ENCODE peak calls at places on chromosome 21, in eight cellular contexts. H is left ventricle myocardium inferior; W is Right ventricle myocardium superior; I is activated naive CD4-positive, alpha-beta T cell treated with Interleukin-2 at 50 U/mL for 16 hours; B is foreskin melanocyte; U is skeletal muscle cell; V is trophoblast cell; Y is esophagus squamous epithelium. T is an unnamed sample.
A peak's percentile ranks its signal among the peaks of the same experiment; 100 is the strongest.

GRCh38 chr21:45748593-45748992 is 105.1 kb downstream of the PCBP3 start:
- DNase-seq in H (no peak), W (no peak), I (no peak), B (no peak), U (no peak), V (no peak), Y (no peak), T (no peak)

GRCh38 chr21:44800103-44800502 is 1.5 kb downstream of the UBE2G2 start:
- DNase-seq in H (no peak), W (no peak), I (peak; percentile 14), B (no peak), U (peak; percentile 23), V (peak; percentile 27), Y (no peak), T (peak; percentile 63)

GRCh38 chr21:29092102-29092959 is 18.9 kb upstream of the CCT8 start:
- DNase-seq in H (no peak), W (no peak), I (no peak), B (no peak), U (no peak), V (peak; percentile 21), Y (no peak), T (no peak)

GRCh38 chr21:38159355-38159754 is 97.4 kb upstream of the KCNJ15 start:
- DNase-seq in H (peak; percentile 21), W (peak; percentile 45), I (peak; percentile 28), B (peak; percentile 53), U (no peak), V (peak; percentile 68), Y (peak; percentile 2), T (peak; percentile 53)

GRCh38 chr21:45554477-45555175 is 12.4 kb upstream of the SLC19A1 start:
- DNase-seq in H (peak; percentile 86), W (peak; percentile 91), I (peak; percentile 89), B (peak; percentile 55), U (no peak), V (peak; percentile 82), Y (no peak), T (peak; percentile 38)

GRCh38 chr21:25735895-25736597 is 1.3 kb downstream of the GABPA start:
- DNase-seq in H (no peak), W (no peak), I (no peak), B (peak; percentile 31), U (no peak), V (peak; percentile 79), Y (no peak), T (peak; percentile 21)

GRCh38 chr21:28805885-28806284 is 186.8 kb downstream of the LTN1 start:
- DNase-seq in H (no peak), W (no peak), I (no peak), B (peak; percentile 67), U (peak; percentile 91), V (peak; percentile 28), Y (no peak), T (no peak)

GRCh38 chr21:35597750-35598339 is 462.5 kb downstream of the SETD4 start:
- DNase-seq in H (no peak), W (no peak), I (no peak), B (no peak), U (no peak), V (peak; percentile 82), Y (no peak), T (no peak)

GRCh38 chr21:24076179-24076578 is 1531.1 kb downstream of the MRPL39 start:
- DNase-seq in H (no peak), W (no peak), I (no peak), B (no peak), U (peak; percentile 4), V (no peak), Y (no peak), T (no peak)

GRCh38 chr21:33885158-33885514 is 30.5 kb downstream of the ATP5PO start:
- DNase-seq in H (no peak), W (no peak), I (no peak), B (no peak), U (no peak), V (no peak), Y (no peak), T (no peak)

GRCh38 chr21:41825216-41825615 is 53.9 kb downstream of the PRDM15 start:
- DNase-seq in H (no peak), W (peak; percentile 23), I (no peak), B (no peak), U (no peak), V (no peak), Y (no peak), T (no peak)

GRCh38 chr21:7953058-7953457 is 2568.3 kb upstream of the TPTE start:
- DNase-seq in H (no peak), W (no peak), I (no peak), B (no peak), U (no peak), V (no peak), Y (no peak), T (no peak)

GRCh38 chr21:29627905-29628304 is 311.9 kb downstream of the GRIK1 start:
- DNase-seq in H (no peak), W (no peak), I (no peak), B (no peak), U (no peak), V (no peak), Y (no peak), T (no peak)

GRCh38 chr21:42314616-42315295 is 453 bp downstream of the TFF3 start:
- DNase-seq in H (no peak), W (no peak), I (no peak), B (peak; percentile 10), U (no peak), V (no peak), Y (no peak), T (peak; percentile 62)

GRCh38 chr21:45618287-45618686 is 25.2 kb upstream of the PCBP3 start:
- DNase-seq in H (no peak), W (no peak), I (no peak), B (peak; percentile 32), U (peak; percentile 38), V (no peak), Y (no peak), T (no peak)

GRCh38 chr21:32021319-32022027 is 148.7 kb downstream of the HUNK start:
- DNase-seq in H (peak; percentile 78), W (peak; percentile 87), I (no peak), B (no peak), U (no peak), V (no peak), Y (no peak), T (no peak)

GRCh38 chr21:26388731-26389231 is 184.3 kb downstream of the CYYR1 start:
- DNase-seq in H (no peak), W (no peak), I (no peak), B (peak; percentile 26), U (peak; percentile 22), V (peak; percentile 85), Y (no peak), T (no peak)

T was measured in HepG2.